ENCODE peak calls at places on chromosomes 3 and 15, in nine cellular contexts. G is activated T-helper 1 cell treated with anti-CD3 and anti-CD28 coated beads, Interleukin-12 subunit alpha, Interleukin-12 subunit beta, Interleukin-2, Interleukin-4 antibody, amounts not matched to agents 30 ng/mL and 10 ng/mL and 1 ng/mL, durations not matched to agents 14 hours and 24 hours and 36 hours; W is RWPE1; X is stimulated activated CD8-positive, alpha-beta memory T cell treated with anti-CD3 and anti-CD28 coated beads, Interleukin-4, amount 100 ng/mL, for 24 hours; I is sigmoid colon; O is HS-27A; V is central memory CD4-positive, alpha-beta T cell; D is spleen; H is iris pigment epithelial cell. Q is an unnamed sample.

GRCh38 chr3:161558256-161558655 is 61.6 kb downstream of the OTOL1 start:
- DNase-seq in G (no peak), W (no peak), X (no peak), I (no peak), O (no peak), V (no peak), D (no peak), H (peak), Q (no peak)

GRCh38 chr3:55609230-55610100 is 122.4 kb upstream of the WNT5A start:
- DNase-seq in G (no peak), W (no peak), X (no peak), I (no peak), O (no peak), V (no peak), D (no peak), H (no peak), Q (no peak)

GRCh38 chr15:77840962-77841361 is 208.2 kb upstream of the LINGO1 start:
- DNase-seq in G (no peak), W (peak), X (no peak), I (no peak), O (no peak), V (no peak), D (peak), H (peak), Q (no peak)

GRCh38 chr3:15094187-15094875 is 4.6 kb downstream of the RBSN start:
- DNase-seq in G (no peak), W (no peak), X (no peak), I (no peak), O (no peak), V (no peak), D (no peak), H (no peak), Q (no peak)

GRCh38 chr3:51328206-51328605 is 56.9 kb upstream of the MANF start:
- DNase-seq in G (no peak), W (no peak), X (no peak), I (no peak), O (no peak), V (no peak), D (no peak), H (no peak), Q (no peak)

GRCh38 chr3:98734311-98734710 is 28.8 kb upstream of the ST3GAL6 start:
- DNase-seq in G (no peak), W (no peak), X (no peak), I (no peak), O (no peak), V (no peak), D (no peak), H (peak), Q (no peak)

GRCh38 chr15:98996619-98997018 is 11.0 kb downstream of the PGPEP1L start:
- DNase-seq in G (no peak), W (peak), X (no peak), I (no peak), O (no peak), V (no peak), D (no peak), H (no peak), Q (no peak)

GRCh38 chr3:107740992-107741896 is 218.5 kb downstream of the BBX start:
- DNase-seq in G (no peak), W (peak), X (no peak), I (no peak), O (no peak), V (peak), D (no peak), H (peak), Q (no peak)

GRCh38 chr3:110859340-110859739 is 212.3 kb upstream of the NECTIN3 start:
- DNase-seq in G (no peak), W (no peak), X (no peak), I (no peak), O (no peak), V (no peak), D (no peak), H (no peak), Q (no peak)

GRCh38 chr15:30954674-30955073 is 36.8 kb downstream of the MTMR10 start:
- DNase-seq in G (no peak), W (peak), X (no peak), I (no peak), O (no peak), V (no peak), D (no peak), H (peak), Q (no peak)

GRCh38 chr3:39138804-39139415 is 14.5 kb downstream of the CSRNP1 start:
- DNase-seq in G (no peak), W (no peak), X (no peak), I (peak), O (no peak), V (no peak), D (no peak), H (peak), Q (peak)

GRCh38 chr3:126414406-126414805 is 19.7 kb downstream of the CFAP100 start:
- DNase-seq in G (no peak), W (no peak), X (no peak), I (peak), O (no peak), V (no peak), D (peak), H (no peak), Q (no peak)

GRCh38 chr3:168248383-168249047 is 152.8 kb upstream of the GOLIM4 start:
- DNase-seq in G (no peak), W (no peak), X (no peak), I (no peak), O (peak), V (no peak), D (peak), H (peak), Q (peak)

Q was measured in B cell.